ENCODE peak calls at places on chromosomes 1 and 21, in six cellular contexts. One of them, this sample, is unnamed. For H3K27me3 and H3K36me3, the result is how much of the 10 kb centered on the place peaks cover.

GRCh38 chr1:222109836-222110235 is 367.9 kb upstream of the DUSP10 start:
- DNase-seq in A673: no peak
- DNase-seq in endothelial cell of umbilical vein: no peak
- DNase-seq in neuronal stem cell: no peak
- DNase-seq in MM.1S: no peak
- DNase-seq in upper lobe of right lung: no peak
- DNase-seq in this sample: no peak

GRCh38 chr1:106746448-106747085 is 309.9 kb upstream of the PRMT6 start:
- DNase-seq in endothelial cell of umbilical vein: no peak
- DNase-seq in neuronal stem cell: peak
- DNase-seq in A673: peak
- DNase-seq in upper lobe of right lung: no peak
- DNase-seq in MM.1S: no peak
- DNase-seq in this sample: peak

GRCh38 chr1:72284398-72285073 is 2.2 kb upstream of the NEGR1 start:
- DNase-seq in A673: peak
- DNase-seq in neuronal stem cell: peak
- DNase-seq in endothelial cell of umbilical vein: peak
- DNase-seq in upper lobe of right lung: peak
- DNase-seq in MM.1S: peak
- DNase-seq in this sample: peak

GRCh38 chr1:175548774-175549173 is 194.6 kb downstream of the TNR start:
- DNase-seq in upper lobe of right lung: no peak
- DNase-seq in neuronal stem cell: no peak
- DNase-seq in A673: no peak
- DNase-seq in endothelial cell of umbilical vein: peak
- DNase-seq in MM.1S: no peak
- DNase-seq in this sample: no peak

GRCh38 chr21:27722095-27722494 is 755.2 kb upstream of the ADAMTS5 start:
- DNase-seq in A673: no peak
- DNase-seq in neuronal stem cell: no peak
- DNase-seq in MM.1S: no peak
- DNase-seq in upper lobe of right lung: no peak
- DNase-seq in endothelial cell of umbilical vein: no peak
- DNase-seq in this sample: no peak

GRCh38 chr1:182080955-182081582 is 19.6 kb upstream of the ZNF648 start:
- DNase-seq in neuronal stem cell: peak
- DNase-seq in MM.1S: peak
- DNase-seq in endothelial cell of umbilical vein: peak
- DNase-seq in upper lobe of right lung: no peak
- DNase-seq in A673: peak
- DNase-seq in this sample: peak

GRCh38 chr1:82899017-82899416 is 1098.3 kb downstream of the ADGRL2 start:
- DNase-seq in MM.1S: no peak
- DNase-seq in upper lobe of right lung: no peak
- DNase-seq in neuronal stem cell: no peak
- DNase-seq in endothelial cell of umbilical vein: no peak
- DNase-seq in A673: no peak
- DNase-seq in this sample: no peak

GRCh38 chr1:30329263-30329753 is 394.1 kb downstream of the MATN1 start:
- DNase-seq in neuronal stem cell: no peak
- DNase-seq in endothelial cell of umbilical vein: no peak
- DNase-seq in upper lobe of right lung: no peak
- DNase-seq in A673: no peak
- DNase-seq in MM.1S: no peak
- DNase-seq in this sample: no peak

GRCh38 chr21:43903451-43904091 is 38.5 kb downstream of the AGPAT3 start:
- DNase-seq in MM.1S: no peak
- DNase-seq in neuronal stem cell: no peak
- DNase-seq in upper lobe of right lung: peak
- DNase-seq in endothelial cell of umbilical vein: no peak
- DNase-seq in A673: no peak
- DNase-seq in this sample: peak

GRCh38 chr21:33543505-33544129 is 779 bp downstream of the SON start:
- DNase-seq in neuronal stem cell: no peak
- DNase-seq in A673: no peak
- DNase-seq in upper lobe of right lung: peak
- DNase-seq in MM.1S: no peak
- DNase-seq in endothelial cell of umbilical vein: peak
- DNase-seq in this sample: no peak

GRCh38 chr1:85374160-85374559 is 90.8 kb downstream of the DDAH1 start:
- DNase-seq in upper lobe of right lung: no peak
- DNase-seq in neuronal stem cell: no peak
- DNase-seq in endothelial cell of umbilical vein: peak
- DNase-seq in MM.1S: no peak
- DNase-seq in A673: no peak
- DNase-seq in this sample: no peak

GRCh38 chr1:109274533-109275476 is 8.1 kb downstream of the PSRC1 start:
- DNase-seq in MM.1S: no peak
- DNase-seq in endothelial cell of umbilical vein: no peak
- DNase-seq in upper lobe of right lung: peak
- DNase-seq in A673: no peak
- DNase-seq in neuronal stem cell: no peak
- DNase-seq in this sample: peak

GRCh38 chr1:205301842-205302588 is 19.5 kb downstream of the NUAK2 start:
- DNase-seq in neuronal stem cell: no peak
- DNase-seq in endothelial cell of umbilical vein: no peak
- DNase-seq in A673: no peak
- DNase-seq in MM.1S: no peak
- DNase-seq in upper lobe of right lung: no peak
- DNase-seq in this sample: no peak

GRCh38 chr1:221435510-221435909 is 306.4 kb downstream of the DUSP10 start:
- DNase-seq in MM.1S: peak
- DNase-seq in upper lobe of right lung: no peak
- DNase-seq in A673: peak
- DNase-seq in endothelial cell of umbilical vein: peak
- DNase-seq in neuronal stem cell: peak
- DNase-seq in this sample: peak

GRCh38 chr1:201724760-201725105 is 104.2 kb upstream of the IPO9 start:
- DNase-seq in endothelial cell of umbilical vein: peak
- DNase-seq in neuronal stem cell: no peak
- DNase-seq in MM.1S: no peak
- DNase-seq in A673: peak
- DNase-seq in upper lobe of right lung: no peak
- DNase-seq in this sample: no peak

GRCh38 chr1:246117066-246117791 is 389.9 kb downstream of the SMYD3 start:
- DNase-seq in neuronal stem cell: no peak
- DNase-seq in A673: peak
- DNase-seq in endothelial cell of umbilical vein: peak
- DNase-seq in upper lobe of right lung: no peak
- DNase-seq in MM.1S: peak
- DNase-seq in this sample: peak

GRCh38 chr1:40693425-40693824 is 1.9 kb downstream of the NFYC start:
- DNase-seq in A673: no peak
- DNase-seq in MM.1S: no peak
- DNase-seq in endothelial cell of umbilical vein: no peak
- DNase-seq in neuronal stem cell: no peak
- DNase-seq in upper lobe of right lung: no peak
- DNase-seq in this sample: no peak

GRCh38 chr1:40696294-40696693 is 4.8 kb downstream of the NFYC start:
- DNase-seq in A673: no peak
- DNase-seq in endothelial cell of umbilical vein: no peak
- DNase-seq in MM.1S: no peak
- DNase-seq in upper lobe of right lung: no peak
- DNase-seq in neuronal stem cell: no peak
- DNase-seq in this sample: no peak

GRCh38 chr1:40699787-40700186 is 8.3 kb downstream of the NFYC start:
- DNase-seq in A673: no peak
- DNase-seq in MM.1S: no peak
- DNase-seq in upper lobe of right lung: no peak
- DNase-seq in neuronal stem cell: no peak
- DNase-seq in endothelial cell of umbilical vein: no peak
- DNase-seq in this sample: no peak

GRCh38 chr1:40694353-40694874 is 2.9 kb downstream of the NFYC start:
- DNase-seq in MM.1S: no peak
- DNase-seq in neuronal stem cell: no peak
- DNase-seq in A673: no peak
- DNase-seq in upper lobe of right lung: no peak
- DNase-seq in endothelial cell of umbilical vein: no peak
- DNase-seq in this sample: no peak

GRCh38 chr1:40697436-40697835 is 5.9 kb downstream of the NFYC start:
- DNase-seq in endothelial cell of umbilical vein: no peak
- DNase-seq in MM.1S: no peak
- DNase-seq in upper lobe of right lung: no peak
- DNase-seq in neuronal stem cell: no peak
- DNase-seq in A673: no peak
- DNase-seq in this sample: no peak
- H3K4me3 ChIP-seq in endothelial cell of umbilical vein: no peak
- H3K4me3 ChIP-seq in MM.1S: no peak
- H3K4me3 ChIP-seq in upper lobe of right lung: no peak
- H3K4me3 ChIP-seq in neuronal stem cell: no peak
- H3K4me3 ChIP-seq in A673: no peak
- H3K4me3 ChIP-seq in this sample: no peak

GRCh38 chr1:160415696-160416298 is 15.4 kb downstream of the VANGL2 start:
- DNase-seq in neuronal stem cell: no peak
- DNase-seq in upper lobe of right lung: no peak
- DNase-seq in MM.1S: no peak
- DNase-seq in endothelial cell of umbilical vein: no peak
- DNase-seq in A673: no peak
- DNase-seq in this sample: peak
- H3K27me3 ChIP-seq in neuronal stem cell: under half
- H3K27me3 ChIP-seq in upper lobe of right lung: under half
- H3K27me3 ChIP-seq in MM.1S: under half
- H3K27me3 ChIP-seq in endothelial cell of umbilical vein: under half
- H3K27me3 ChIP-seq in A673: under half
- H3K27me3 ChIP-seq in this sample: under half

GRCh38 chr1:70431317-70431716 is 20.2 kb downstream of the CTH start:
- DNase-seq in endothelial cell of umbilical vein: no peak
- DNase-seq in upper lobe of right lung: no peak
- DNase-seq in MM.1S: no peak
- DNase-seq in neuronal stem cell: no peak
- DNase-seq in A673: no peak
- DNase-seq in this sample: no peak
- H3K36me3 ChIP-seq in endothelial cell of umbilical vein: under half
- H3K36me3 ChIP-seq in upper lobe of right lung: under half
- H3K36me3 ChIP-seq in MM.1S: under half
- H3K36me3 ChIP-seq in neuronal stem cell: half or more
- H3K36me3 ChIP-seq in A673: half or more
- H3K36me3 ChIP-seq in this sample: under half

DNA sequence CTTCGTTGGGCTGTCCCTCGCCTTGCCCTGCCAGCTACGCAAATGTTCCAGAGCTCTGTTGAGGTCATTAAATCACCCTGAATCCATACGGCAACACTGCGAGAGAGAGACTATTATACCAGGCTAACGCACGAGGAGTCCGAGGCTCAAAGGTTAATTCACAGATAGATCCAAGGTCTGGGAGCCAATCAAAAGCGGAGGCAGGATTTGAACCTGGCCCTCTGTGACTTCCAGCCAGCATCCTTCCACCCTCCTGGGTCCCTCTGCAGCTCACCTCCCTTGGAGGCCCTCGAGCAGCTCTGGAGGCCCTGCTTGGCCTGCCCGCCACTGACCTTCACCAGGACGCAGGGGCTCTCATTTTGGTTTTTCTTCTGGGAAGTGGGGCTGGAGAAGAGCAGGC is 42.1 kb downstream of the KIAA1614 start:
- DNase-seq in MM.1S: no peak
- DNase-seq in A673: no peak
- DNase-seq in upper lobe of right lung: peak
- DNase-seq in endothelial cell of umbilical vein: no peak
- DNase-seq in neuronal stem cell: no peak
- DNase-seq in this sample: no peak
- H3K4me3 ChIP-seq in MM.1S: no peak
- H3K4me3 ChIP-seq in A673: no peak
- H3K4me3 ChIP-seq in upper lobe of right lung: no peak
- H3K4me3 ChIP-seq in endothelial cell of umbilical vein: no peak
- H3K4me3 ChIP-seq in neuronal stem cell: no peak
- H3K4me3 ChIP-seq in this sample: no peak

GRCh38 chr1:26413031-26413430 is 2.4 kb downstream of the LIN28A start:
- DNase-seq in upper lobe of right lung: peak
- DNase-seq in endothelial cell of umbilical vein: no peak
- DNase-seq in A673: no peak
- DNase-seq in MM.1S: no peak
- DNase-seq in neuronal stem cell: no peak
- DNase-seq in this sample: no peak
- H3K27me3 ChIP-seq in upper lobe of right lung: half or more
- H3K27me3 ChIP-seq in endothelial cell of umbilical vein: half or more
- H3K27me3 ChIP-seq in A673: half or more
- H3K27me3 ChIP-seq in MM.1S: half or more
- H3K27me3 ChIP-seq in neuronal stem cell: under half
- H3K27me3 ChIP-seq in this sample: under half

DNA sequence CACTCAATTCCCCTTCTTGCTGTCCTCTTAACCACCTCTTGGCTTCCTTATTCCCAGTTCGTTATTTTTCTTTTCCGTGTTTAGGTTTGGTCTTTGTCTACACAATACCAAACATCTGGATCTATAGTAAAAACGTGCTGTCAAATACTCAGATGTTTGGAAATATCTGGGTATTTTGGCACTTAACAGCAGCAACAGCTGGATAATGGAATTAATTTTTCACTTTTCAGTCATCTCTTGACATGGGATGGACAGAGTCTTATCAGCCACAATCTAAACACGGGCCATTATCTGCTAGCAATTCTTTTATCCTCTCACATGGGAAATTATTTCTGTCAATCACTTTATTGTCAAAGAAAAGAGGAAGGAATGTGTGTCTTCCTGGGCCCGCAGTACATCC is 13.5 kb downstream of the NHLH2 start:
- DNase-seq in neuronal stem cell: no peak
- DNase-seq in MM.1S: no peak
- DNase-seq in A673: no peak
- DNase-seq in upper lobe of right lung: no peak
- DNase-seq in endothelial cell of umbilical vein: no peak
- DNase-seq in this sample: no peak
- H3K36me3 ChIP-seq in neuronal stem cell: under half
- H3K36me3 ChIP-seq in MM.1S: under half
- H3K36me3 ChIP-seq in A673: under half
- H3K36me3 ChIP-seq in upper lobe of right lung: under half
- H3K36me3 ChIP-seq in endothelial cell of umbilical vein: under half
- H3K36me3 ChIP-seq in this sample: under half

DNA sequence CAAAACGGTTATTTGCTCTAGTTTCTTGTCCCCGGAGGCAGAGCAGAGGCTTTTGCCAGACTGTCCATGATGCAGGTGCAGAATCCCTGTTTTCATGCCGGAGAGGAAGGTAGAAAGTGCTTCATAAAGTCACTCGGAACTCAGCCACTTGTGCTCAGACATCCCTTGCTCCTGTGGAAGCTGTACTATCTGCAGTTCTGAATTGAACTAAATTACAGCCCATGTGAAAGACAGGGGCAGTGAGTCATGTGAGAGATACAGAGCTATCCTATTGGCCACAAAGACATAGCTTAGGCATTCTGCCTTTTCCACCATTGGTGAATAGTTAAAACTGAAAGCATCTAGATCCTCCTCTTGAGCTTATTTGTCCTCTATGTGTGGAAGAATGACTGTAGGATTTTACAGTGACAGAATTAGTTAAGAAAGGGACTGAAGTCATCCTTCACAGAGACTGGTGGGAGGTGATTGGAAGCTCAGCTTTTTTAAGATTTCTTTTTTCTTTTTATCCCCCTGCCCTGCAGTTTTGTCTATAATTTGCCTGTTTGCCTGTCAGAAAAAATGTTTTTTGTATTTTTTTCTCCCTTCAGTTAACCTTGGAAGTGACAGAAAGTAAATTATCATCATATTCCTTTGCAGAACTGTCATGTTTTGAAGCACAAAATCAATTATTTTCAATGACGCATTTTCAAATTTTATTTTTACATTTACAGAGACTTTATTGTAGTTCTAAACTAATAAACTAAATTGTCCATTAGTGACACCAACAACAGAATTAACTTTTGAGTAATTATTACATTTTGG is 298.6 kb downstream of the PTPRC start:
- DNase-seq in neuronal stem cell: no peak
- DNase-seq in MM.1S: peak
- DNase-seq in A673: peak
- DNase-seq in endothelial cell of umbilical vein: peak
- DNase-seq in upper lobe of right lung: no peak
- DNase-seq in this sample: peak
- H3K4me3 ChIP-seq in neuronal stem cell: peak
- H3K4me3 ChIP-seq in MM.1S: peak
- H3K4me3 ChIP-seq in A673: peak
- H3K4me3 ChIP-seq in endothelial cell of umbilical vein: peak
- H3K4me3 ChIP-seq in upper lobe of right lung: peak
- H3K4me3 ChIP-seq in this sample: no peak